ENCODE peak calls at places on chromosomes 5 and 9, in eight cellular contexts. One of them, this sample, is unnamed.

GRCh38 chr5:103259705-103260355 is 1.3 kb downstream of the MACIR start:
- DNase-seq in PC-3: peak; percentile 47
- DNase-seq in hepatocyte: no peak
- DNase-seq in MM.1S: peak; percentile 46
- DNase-seq in GM23248: peak; percentile 70
- DNase-seq in mammary epithelial cell: peak; percentile 60
- DNase-seq in neural progenitor cell: peak; percentile 70
- DNase-seq in A673: peak; percentile 71
- DNase-seq in this sample: peak; percentile 58

GRCh38 chr5:138569759-138570158 is 5.4 kb downstream of the HSPA9 start:
- DNase-seq in PC-3: no peak
- DNase-seq in A673: no peak
- DNase-seq in MM.1S: no peak
- DNase-seq in mammary epithelial cell: no peak
- DNase-seq in neural progenitor cell: no peak
- DNase-seq in GM23248: peak; percentile 48
- DNase-seq in hepatocyte: no peak
- DNase-seq in this sample: no peak

GRCh38 chr5:141958113-141958512 is at the start of gene PCDH12:
- DNase-seq in GM23248: peak; percentile 24
- DNase-seq in A673: peak; percentile 70
- DNase-seq in mammary epithelial cell: no peak
- DNase-seq in MM.1S: no peak
- DNase-seq in hepatocyte: no peak
- DNase-seq in neural progenitor cell: no peak
- DNase-seq in PC-3: no peak
- DNase-seq in this sample: peak; percentile 42

GRCh38 chr9:92507005-92507404 is 24.7 kb upstream of the ASPN start:
- DNase-seq in PC-3: no peak
- DNase-seq in hepatocyte: no peak
- DNase-seq in mammary epithelial cell: no peak
- DNase-seq in neural progenitor cell: no peak
- DNase-seq in GM23248: peak; percentile 35
- DNase-seq in A673: no peak
- DNase-seq in MM.1S: no peak
- DNase-seq in this sample: no peak

GRCh38 chr9:113973226-113973625 is 97.1 kb downstream of the ZNF618 start:
- DNase-seq in PC-3: no peak
- DNase-seq in A673: no peak
- DNase-seq in neural progenitor cell: no peak
- DNase-seq in mammary epithelial cell: no peak
- DNase-seq in GM23248: no peak
- DNase-seq in hepatocyte: no peak
- DNase-seq in MM.1S: no peak
- DNase-seq in this sample: no peak

GRCh38 chr5:141094481-141095262 is at the start of gene PCDHB2:
- DNase-seq in neural progenitor cell: peak; percentile 94
- DNase-seq in PC-3: peak; percentile 81
- DNase-seq in A673: peak; percentile 94
- DNase-seq in MM.1S: peak; percentile 70
- DNase-seq in GM23248: peak; percentile 80
- DNase-seq in mammary epithelial cell: peak; percentile 71
- DNase-seq in hepatocyte: peak; percentile 93
- DNase-seq in this sample: peak; percentile 98

GRCh38 chr5:93601433-93602175 is 18.6 kb downstream of the NR2F1 start:
- DNase-seq in neural progenitor cell: peak; percentile 17
- DNase-seq in hepatocyte: no peak
- DNase-seq in PC-3: no peak
- DNase-seq in A673: no peak
- DNase-seq in GM23248: no peak
- DNase-seq in mammary epithelial cell: no peak
- DNase-seq in MM.1S: no peak
- DNase-seq in this sample: peak; percentile 74

GRCh38 chr9:70387663-70388062 is 26.8 kb downstream of the KLF9 start:
- DNase-seq in MM.1S: no peak
- DNase-seq in PC-3: no peak
- DNase-seq in neural progenitor cell: no peak
- DNase-seq in hepatocyte: no peak
- DNase-seq in GM23248: no peak
- DNase-seq in mammary epithelial cell: no peak
- DNase-seq in A673: no peak
- DNase-seq in this sample: no peak

GRCh38 chr9:8651126-8651525 is 851.5 kb upstream of the DMAC1 start:
- DNase-seq in neural progenitor cell: no peak
- DNase-seq in GM23248: no peak
- DNase-seq in A673: no peak
- DNase-seq in MM.1S: no peak
- DNase-seq in PC-3: no peak
- DNase-seq in hepatocyte: no peak
- DNase-seq in mammary epithelial cell: no peak
- DNase-seq in this sample: no peak

DNA sequence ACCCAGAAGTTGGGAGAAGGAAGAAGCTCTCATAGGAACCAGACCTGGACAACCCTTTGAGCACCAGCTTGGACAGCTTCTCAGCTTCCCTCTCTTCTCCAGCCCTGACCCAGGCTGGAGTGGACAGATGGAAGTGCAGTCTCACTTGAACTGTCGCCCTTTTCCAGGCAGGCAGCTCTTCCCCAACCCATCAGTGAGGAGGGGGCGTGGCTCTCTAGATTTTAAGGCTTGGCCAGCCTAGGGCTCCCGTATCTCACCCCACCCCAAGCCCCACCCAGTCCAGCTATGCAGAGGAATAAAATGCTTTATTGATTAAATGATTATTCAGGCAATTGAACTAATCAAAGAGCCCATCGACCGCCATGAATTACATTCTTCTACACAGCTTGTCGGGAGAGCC is 2.2 kb downstream of the PAX5 start:
- DNase-seq in mammary epithelial cell: no peak
- DNase-seq in PC-3: no peak
- DNase-seq in hepatocyte: no peak
- DNase-seq in GM23248: no peak
- DNase-seq in neural progenitor cell: peak; percentile 35
- DNase-seq in MM.1S: no peak
- DNase-seq in A673: no peak
- DNase-seq in this sample: peak; percentile 50
- H3K4me3 ChIP-seq in mammary epithelial cell: no peak overlapping the region
- H3K4me3 ChIP-seq in PC-3: no peak overlapping the region
- H3K4me3 ChIP-seq in hepatocyte: no peak overlapping the region
- H3K4me3 ChIP-seq in GM23248: no peak overlapping the region
- H3K4me3 ChIP-seq in neural progenitor cell: no peak overlapping the region
- H3K4me3 ChIP-seq in MM.1S: no peak overlapping the region
- H3K4me3 ChIP-seq in A673: no peak overlapping the region
- H3K4me3 ChIP-seq in this sample: no peak overlapping the region

GRCh38 chr5:68187268-68188055 is 28.1 kb upstream of the PIK3R1 start:
- DNase-seq in PC-3: no peak
- DNase-seq in MM.1S: no peak
- DNase-seq in hepatocyte: peak; percentile 47
- DNase-seq in GM23248: no peak
- DNase-seq in neural progenitor cell: peak; percentile 72
- DNase-seq in A673: no peak
- DNase-seq in mammary epithelial cell: no peak
- DNase-seq in this sample: peak; percentile 75
- TF ChIP-seq EZH2 in PC-3: no peak
- TF ChIP-seq EZH2 in MM.1S: no peak
- TF ChIP-seq EZH2 in hepatocyte: no peak
- TF ChIP-seq EZH2 in GM23248: no peak
- TF ChIP-seq EZH2 in neural progenitor cell: peak; percentile 41
- TF ChIP-seq EZH2 in A673: no peak
- TF ChIP-seq EZH2 in mammary epithelial cell: no peak
- TF ChIP-seq EZH2 in this sample: no peak

DNA sequence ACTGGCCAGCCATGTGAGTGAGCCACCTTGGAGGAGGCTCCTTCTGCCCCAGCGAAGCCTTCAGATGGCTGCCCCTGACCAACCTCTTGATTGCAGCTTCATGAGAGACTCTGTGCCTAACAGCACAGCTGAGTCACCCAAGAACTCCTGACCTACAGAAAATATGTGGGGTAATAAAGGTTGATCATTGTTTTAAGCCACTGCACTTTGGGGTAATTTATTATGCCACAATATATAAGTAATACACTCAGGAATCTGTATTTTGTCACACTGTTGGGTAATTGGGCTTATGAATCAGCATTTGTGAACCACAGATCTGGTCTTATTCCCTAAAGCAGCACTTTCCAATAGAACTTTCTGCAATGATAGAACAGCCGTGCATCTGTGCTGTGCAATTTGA is 24.4 kb upstream of the VDAC1 start:
- DNase-seq in MM.1S: no peak
- DNase-seq in hepatocyte: peak; percentile 57
- DNase-seq in PC-3: peak; percentile 68
- DNase-seq in A673: no peak
- DNase-seq in GM23248: peak; percentile 96
- DNase-seq in neural progenitor cell: no peak
- DNase-seq in mammary epithelial cell: peak; percentile 96
- DNase-seq in this sample: no peak
- H3K4me3 ChIP-seq in MM.1S: no peak overlapping the region
- H3K4me3 ChIP-seq in hepatocyte: no peak overlapping the region
- H3K4me3 ChIP-seq in PC-3: no peak overlapping the region
- H3K4me3 ChIP-seq in A673: no peak overlapping the region
- H3K4me3 ChIP-seq in GM23248: no peak overlapping the region
- H3K4me3 ChIP-seq in neural progenitor cell: no peak overlapping the region
- H3K4me3 ChIP-seq in mammary epithelial cell: no peak overlapping the region
- H3K4me3 ChIP-seq in this sample: no peak overlapping the region

GRCh38 chr9:124503713-124504529 is 3.3 kb downstream of the NR5A1 start:
- DNase-seq in neural progenitor cell: no peak
- DNase-seq in hepatocyte: no peak
- DNase-seq in PC-3: no peak
- DNase-seq in mammary epithelial cell: peak; percentile 12
- DNase-seq in GM23248: peak; percentile 32
- DNase-seq in A673: peak; percentile 17
- DNase-seq in MM.1S: no peak
- DNase-seq in this sample: peak; percentile 52

GRCh38 chr9:124501771-124502320 is 5.4 kb downstream of the NR5A1 start:
- DNase-seq in hepatocyte: no peak
- DNase-seq in GM23248: no peak
- DNase-seq in MM.1S: no peak
- DNase-seq in A673: no peak
- DNase-seq in neural progenitor cell: no peak
- DNase-seq in mammary epithelial cell: no peak
- DNase-seq in PC-3: no peak
- DNase-seq in this sample: no peak

GRCh38 chr9:124504530-124505005 is 2.6 kb downstream of the NR5A1 start:
- DNase-seq in GM23248: no peak
- DNase-seq in mammary epithelial cell: no peak
- DNase-seq in A673: no peak
- DNase-seq in neural progenitor cell: peak; percentile 59
- DNase-seq in hepatocyte: no peak
- DNase-seq in MM.1S: no peak
- DNase-seq in PC-3: no peak
- DNase-seq in this sample: peak; percentile 41

GRCh38 chr9:124500796-124501611 is 6.2 kb downstream of the NR5A1 start:
- DNase-seq in hepatocyte: no peak
- DNase-seq in A673: no peak
- DNase-seq in neural progenitor cell: no peak
- DNase-seq in GM23248: peak; percentile 23
- DNase-seq in MM.1S: no peak
- DNase-seq in PC-3: no peak
- DNase-seq in mammary epithelial cell: no peak
- DNase-seq in this sample: no peak

GRCh38 chr9:124502711-124503702 is 4.2 kb downstream of the NR5A1 start:
- DNase-seq in MM.1S: no peak
- DNase-seq in mammary epithelial cell: no peak
- DNase-seq in hepatocyte: no peak
- DNase-seq in PC-3: no peak
- DNase-seq in neural progenitor cell: peak; percentile 64
- DNase-seq in A673: no peak
- DNase-seq in GM23248: peak; percentile 22
- DNase-seq in this sample: peak; percentile 74
- TF ChIP-seq EZH2 in MM.1S: no peak
- TF ChIP-seq EZH2 in mammary epithelial cell: peak; percentile 84
- TF ChIP-seq EZH2 in hepatocyte: peak; percentile 21
- TF ChIP-seq EZH2 in PC-3: no peak
- TF ChIP-seq EZH2 in neural progenitor cell: no peak
- TF ChIP-seq EZH2 in A673: no peak
- TF ChIP-seq EZH2 in GM23248: no peak
- TF ChIP-seq EZH2 in this sample: peak; percentile 57

GRCh38 chr9:127561491-127562270 is 50.4 kb upstream of the STXBP1 start:
- DNase-seq in hepatocyte: peak; percentile 90
- DNase-seq in GM23248: peak; percentile 99
- DNase-seq in mammary epithelial cell: peak; percentile 99
- DNase-seq in PC-3: peak; percentile 96
- DNase-seq in MM.1S: no peak
- DNase-seq in neural progenitor cell: peak; percentile 44
- DNase-seq in A673: peak; percentile 93
- DNase-seq in this sample: peak; percentile 41
- H3K4me3 ChIP-seq in hepatocyte: no peak overlapping the region
- H3K4me3 ChIP-seq in GM23248: peak overlapping the region; percentile 44
- H3K4me3 ChIP-seq in mammary epithelial cell: no peak overlapping the region
- H3K4me3 ChIP-seq in PC-3: peak overlapping the region; percentile 25
- H3K4me3 ChIP-seq in MM.1S: no peak overlapping the region
- H3K4me3 ChIP-seq in neural progenitor cell: no peak overlapping the region
- H3K4me3 ChIP-seq in A673: no peak overlapping the region
- H3K4me3 ChIP-seq in this sample: no peak overlapping the region

DNA sequence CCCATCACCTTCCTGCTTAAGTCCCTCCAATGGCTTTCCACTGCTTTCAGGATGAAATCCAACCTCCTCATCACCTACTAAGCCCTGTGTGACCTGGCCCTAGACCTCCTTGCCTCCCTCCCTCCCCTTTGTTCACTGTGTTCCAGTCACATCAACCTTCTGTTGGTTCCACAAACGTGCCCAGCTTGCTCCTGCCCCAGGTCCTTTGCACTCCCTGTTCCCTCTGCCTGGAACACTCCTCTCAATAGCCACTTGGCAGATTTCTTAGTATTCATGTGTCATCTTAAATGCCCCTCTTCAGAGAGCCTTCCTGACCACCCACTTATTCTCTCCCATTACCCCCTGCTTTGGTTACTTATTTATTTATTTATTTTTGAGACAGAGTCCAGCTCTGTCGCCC is 24.1 kb upstream of the STXBP1 start:
- DNase-seq in PC-3: no peak
- DNase-seq in A673: no peak
- DNase-seq in MM.1S: no peak
- DNase-seq in neural progenitor cell: no peak
- DNase-seq in GM23248: no peak
- DNase-seq in hepatocyte: no peak
- DNase-seq in mammary epithelial cell: no peak
- DNase-seq in this sample: no peak
- TF ChIP-seq EZH2 in PC-3: no peak
- TF ChIP-seq EZH2 in A673: no peak
- TF ChIP-seq EZH2 in MM.1S: no peak
- TF ChIP-seq EZH2 in neural progenitor cell: no peak
- TF ChIP-seq EZH2 in GM23248: no peak
- TF ChIP-seq EZH2 in hepatocyte: no peak
- TF ChIP-seq EZH2 in mammary epithelial cell: no peak
- TF ChIP-seq EZH2 in this sample: no peak

GRCh38 chr5:169299146-169299545 is 1.8 kb downstream of the SLIT3 start:
- DNase-seq in PC-3: no peak
- DNase-seq in neural progenitor cell: no peak
- DNase-seq in A673: no peak
- DNase-seq in GM23248: peak; percentile 67
- DNase-seq in MM.1S: no peak
- DNase-seq in mammary epithelial cell: peak; percentile 10
- DNase-seq in hepatocyte: no peak
- DNase-seq in this sample: no peak
- H3K4me3 ChIP-seq in PC-3: no peak overlapping the region
- H3K4me3 ChIP-seq in neural progenitor cell: no peak overlapping the region
- H3K4me3 ChIP-seq in A673: no peak overlapping the region
- H3K4me3 ChIP-seq in GM23248: peak overlapping the region; percentile 81
- H3K4me3 ChIP-seq in MM.1S: no peak overlapping the region
- H3K4me3 ChIP-seq in mammary epithelial cell: no peak overlapping the region
- H3K4me3 ChIP-seq in hepatocyte: peak overlapping the region; percentile 74
- H3K4me3 ChIP-seq in this sample: no peak overlapping the region